ENCODE peak calls at places on chromosomes 7 and 10, in eight cellular contexts. One of them, this sample, is unnamed.

GRCh38 chr7:127792528-127793342 is 140.7 kb downstream of the SND1 start:
- DNase-seq in GM12878: no peak
- DNase-seq in uterus: no peak
- DNase-seq in tibial nerve: no peak
- DNase-seq in ovary: no peak
- DNase-seq in sigmoid colon: no peak
- DNase-seq in body of pancreas: peak
- DNase-seq in A549: peak
- DNase-seq in this sample: no peak

GRCh38 chr10:96720422-96721206 is at the start of gene PIK3AP1:
- DNase-seq in GM12878: no peak
- DNase-seq in uterus: no peak
- DNase-seq in tibial nerve: peak
- DNase-seq in ovary: peak
- DNase-seq in sigmoid colon: peak
- DNase-seq in body of pancreas: peak
- DNase-seq in A549: peak
- DNase-seq in this sample: no peak

GRCh38 chr7:41188163-41189130 is 514.4 kb downstream of the INHBA start:
- DNase-seq in GM12878: no peak
- DNase-seq in uterus: no peak
- DNase-seq in tibial nerve: no peak
- DNase-seq in ovary: no peak
- DNase-seq in sigmoid colon: no peak
- DNase-seq in body of pancreas: no peak
- DNase-seq in A549: no peak
- DNase-seq in this sample: no peak

GRCh38 chr10:66925896-66926719 is at the start of gene LRRTM3:
- DNase-seq in GM12878: peak
- DNase-seq in uterus: peak
- DNase-seq in tibial nerve: no peak
- DNase-seq in ovary: peak
- DNase-seq in sigmoid colon: peak
- DNase-seq in body of pancreas: peak
- DNase-seq in A549: peak
- DNase-seq in this sample: peak

GRCh38 chr7:55642266-55642665 is 70.0 kb upstream of the VOPP1 start:
- DNase-seq in GM12878: no peak
- DNase-seq in uterus: no peak
- DNase-seq in tibial nerve: no peak
- DNase-seq in ovary: no peak
- DNase-seq in sigmoid colon: no peak
- DNase-seq in body of pancreas: no peak
- DNase-seq in A549: no peak
- DNase-seq in this sample: no peak

GRCh38 chr10:13684813-13685511 is 98.2 kb downstream of the PRPF18 start:
- DNase-seq in GM12878: no peak
- DNase-seq in uterus: no peak
- DNase-seq in tibial nerve: no peak
- DNase-seq in ovary: no peak
- DNase-seq in sigmoid colon: no peak
- DNase-seq in body of pancreas: no peak
- DNase-seq in A549: no peak
- DNase-seq in this sample: no peak

GRCh38 chr10:11880169-11881027 is 57.2 kb downstream of the PROSER2 start:
- DNase-seq in GM12878: no peak
- DNase-seq in uterus: no peak
- DNase-seq in tibial nerve: no peak
- DNase-seq in ovary: no peak
- DNase-seq in sigmoid colon: no peak
- DNase-seq in body of pancreas: no peak
- DNase-seq in A549: no peak
- DNase-seq in this sample: no peak

GRCh38 chr7:89837515-89837914 is 316.8 kb upstream of the STEAP1 start:
- DNase-seq in GM12878: no peak
- DNase-seq in uterus: no peak
- DNase-seq in tibial nerve: no peak
- DNase-seq in ovary: no peak
- DNase-seq in sigmoid colon: no peak
- DNase-seq in body of pancreas: no peak
- DNase-seq in A549: no peak
- DNase-seq in this sample: no peak

GRCh38 chr7:127880454-127880853 is 150.8 kb downstream of the LRRC4 start:
- DNase-seq in GM12878: no peak
- DNase-seq in uterus: no peak
- DNase-seq in tibial nerve: no peak
- DNase-seq in ovary: no peak
- DNase-seq in sigmoid colon: no peak
- DNase-seq in body of pancreas: no peak
- DNase-seq in A549: no peak
- DNase-seq in this sample: no peak

GRCh38 chr7:32500922-32501341 is 5.6 kb downstream of the AVL9 start:
- DNase-seq in GM12878: no peak
- DNase-seq in uterus: no peak
- DNase-seq in tibial nerve: no peak
- DNase-seq in ovary: no peak
- DNase-seq in sigmoid colon: no peak
- DNase-seq in body of pancreas: no peak
- DNase-seq in A549: no peak
- DNase-seq in this sample: no peak

GRCh38 chr10:117441812-117442443 is 66.7 kb upstream of the PDZD8 start:
- DNase-seq in GM12878: no peak
- DNase-seq in uterus: no peak
- DNase-seq in tibial nerve: no peak
- DNase-seq in ovary: no peak
- DNase-seq in sigmoid colon: no peak
- DNase-seq in body of pancreas: no peak
- DNase-seq in A549: peak
- DNase-seq in this sample: no peak

GRCh38 chr10:89001428-89002072 is 11.0 kb downstream of the FAS start:
- DNase-seq in GM12878: no peak
- DNase-seq in uterus: no peak
- DNase-seq in tibial nerve: no peak
- DNase-seq in ovary: no peak
- DNase-seq in sigmoid colon: no peak
- DNase-seq in body of pancreas: no peak
- DNase-seq in A549: no peak
- DNase-seq in this sample: no peak

GRCh38 chr10:130568246-130568645 is 432.1 kb downstream of the GLRX3 start:
- DNase-seq in GM12878: no peak
- DNase-seq in uterus: no peak
- DNase-seq in tibial nerve: no peak
- DNase-seq in ovary: no peak
- DNase-seq in sigmoid colon: no peak
- DNase-seq in body of pancreas: no peak
- DNase-seq in A549: no peak
- DNase-seq in this sample: no peak

GRCh38 chr7:104106106-104106505 is 101.7 kb downstream of the ORC5 start:
- DNase-seq in GM12878: no peak
- DNase-seq in uterus: no peak
- DNase-seq in tibial nerve: no peak
- DNase-seq in ovary: no peak
- DNase-seq in sigmoid colon: no peak
- DNase-seq in body of pancreas: no peak
- DNase-seq in A549: no peak
- DNase-seq in this sample: no peak

GRCh38 chr10:60646966-60647796 is 131.1 kb upstream of the CDK1 start:
- DNase-seq in GM12878: peak
- DNase-seq in uterus: peak
- DNase-seq in tibial nerve: no peak
- DNase-seq in ovary: peak
- DNase-seq in sigmoid colon: no peak
- DNase-seq in body of pancreas: peak
- DNase-seq in A549: peak
- DNase-seq in this sample: peak

DNA sequence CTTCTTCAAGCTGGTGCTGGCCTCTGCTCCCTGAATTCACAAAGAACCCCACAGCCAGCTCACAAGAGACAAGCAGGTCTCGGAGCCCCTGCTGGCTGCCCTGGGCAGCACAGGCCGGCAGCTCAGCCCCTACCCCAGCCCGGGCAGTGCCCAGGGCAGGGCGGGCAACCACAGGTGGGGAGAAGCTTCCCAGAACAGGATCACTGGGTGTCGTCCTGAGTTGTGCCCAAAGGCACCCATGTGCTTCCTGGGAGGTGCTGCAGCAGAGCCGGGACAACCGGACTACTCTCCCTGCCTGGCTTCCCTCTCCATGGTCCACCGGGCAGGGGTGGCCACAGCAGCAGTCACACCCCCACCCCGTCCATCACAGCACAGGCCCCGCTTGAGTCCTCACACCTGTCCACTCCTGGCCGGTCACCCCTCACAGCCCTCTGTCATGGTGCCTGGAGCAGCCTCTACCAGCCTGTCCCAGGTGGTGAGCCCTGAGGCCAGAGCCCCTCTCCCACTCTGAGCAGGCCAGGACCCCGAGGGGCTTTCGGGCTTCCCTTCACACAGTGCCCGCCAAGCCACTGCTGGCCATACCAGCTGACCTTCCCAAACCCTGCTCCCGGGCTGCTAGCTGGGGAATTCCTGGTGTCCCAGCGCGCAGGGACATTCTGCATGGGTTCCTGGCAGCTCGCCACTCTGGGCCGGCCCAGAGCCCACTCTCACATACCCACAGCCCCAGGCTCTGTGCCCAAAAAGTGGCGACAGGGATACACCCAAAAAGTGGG is 3.1 kb downstream of the RASGEF1A start:
- DNase-seq in GM12878: no peak
- DNase-seq in uterus: no peak
- DNase-seq in tibial nerve: no peak
- DNase-seq in ovary: peak
- DNase-seq in sigmoid colon: peak
- DNase-seq in body of pancreas: peak
- DNase-seq in A549: peak
- DNase-seq in this sample: no peak
- TF ChIP-seq CTCF in GM12878: no peak
- TF ChIP-seq CTCF in uterus: no peak
- TF ChIP-seq CTCF in tibial nerve: no peak
- TF ChIP-seq CTCF in ovary: no peak
- TF ChIP-seq CTCF in sigmoid colon: no peak
- TF ChIP-seq CTCF in body of pancreas: no peak
- TF ChIP-seq CTCF in A549: peak
- TF ChIP-seq CTCF in this sample: no peak

GRCh38 chr7:47624660-47625059 is 42.7 kb upstream of the TNS3 start:
- DNase-seq in GM12878: no peak
- DNase-seq in uterus: no peak
- DNase-seq in tibial nerve: no peak
- DNase-seq in ovary: no peak
- DNase-seq in sigmoid colon: no peak
- DNase-seq in body of pancreas: no peak
- DNase-seq in A549: no peak
- DNase-seq in this sample: no peak

GRCh38 chr7:47621985-47622561 is 40.2 kb upstream of the TNS3 start:
- DNase-seq in GM12878: no peak
- DNase-seq in uterus: no peak
- DNase-seq in tibial nerve: no peak
- DNase-seq in ovary: no peak
- DNase-seq in sigmoid colon: no peak
- DNase-seq in body of pancreas: no peak
- DNase-seq in A549: no peak
- DNase-seq in this sample: no peak

GRCh38 chr7:47622586-47622945 is 40.7 kb upstream of the TNS3 start:
- DNase-seq in GM12878: no peak
- DNase-seq in uterus: no peak
- DNase-seq in tibial nerve: no peak
- DNase-seq in ovary: no peak
- DNase-seq in sigmoid colon: no peak
- DNase-seq in body of pancreas: no peak
- DNase-seq in A549: no peak
- DNase-seq in this sample: no peak

GRCh38 chr7:47621347-47621746 is 39.4 kb upstream of the TNS3 start:
- DNase-seq in GM12878: no peak
- DNase-seq in uterus: no peak
- DNase-seq in tibial nerve: no peak
- DNase-seq in ovary: no peak
- DNase-seq in sigmoid colon: no peak
- DNase-seq in body of pancreas: no peak
- DNase-seq in A549: no peak
- DNase-seq in this sample: no peak

GRCh38 chr7:47622946-47623640 is 41.2 kb upstream of the TNS3 start:
- DNase-seq in GM12878: no peak
- DNase-seq in uterus: peak
- DNase-seq in tibial nerve: no peak
- DNase-seq in ovary: peak
- DNase-seq in sigmoid colon: peak
- DNase-seq in body of pancreas: peak
- DNase-seq in A549: peak
- DNase-seq in this sample: no peak
- H3K27ac ChIP-seq in GM12878: no peak
- H3K27ac ChIP-seq in uterus: peak
- H3K27ac ChIP-seq in tibial nerve: peak
- H3K27ac ChIP-seq in ovary: peak
- H3K27ac ChIP-seq in sigmoid colon: peak
- H3K27ac ChIP-seq in body of pancreas: peak
- H3K27ac ChIP-seq in A549: peak
- H3K27ac ChIP-seq in this sample: no peak

DNA sequence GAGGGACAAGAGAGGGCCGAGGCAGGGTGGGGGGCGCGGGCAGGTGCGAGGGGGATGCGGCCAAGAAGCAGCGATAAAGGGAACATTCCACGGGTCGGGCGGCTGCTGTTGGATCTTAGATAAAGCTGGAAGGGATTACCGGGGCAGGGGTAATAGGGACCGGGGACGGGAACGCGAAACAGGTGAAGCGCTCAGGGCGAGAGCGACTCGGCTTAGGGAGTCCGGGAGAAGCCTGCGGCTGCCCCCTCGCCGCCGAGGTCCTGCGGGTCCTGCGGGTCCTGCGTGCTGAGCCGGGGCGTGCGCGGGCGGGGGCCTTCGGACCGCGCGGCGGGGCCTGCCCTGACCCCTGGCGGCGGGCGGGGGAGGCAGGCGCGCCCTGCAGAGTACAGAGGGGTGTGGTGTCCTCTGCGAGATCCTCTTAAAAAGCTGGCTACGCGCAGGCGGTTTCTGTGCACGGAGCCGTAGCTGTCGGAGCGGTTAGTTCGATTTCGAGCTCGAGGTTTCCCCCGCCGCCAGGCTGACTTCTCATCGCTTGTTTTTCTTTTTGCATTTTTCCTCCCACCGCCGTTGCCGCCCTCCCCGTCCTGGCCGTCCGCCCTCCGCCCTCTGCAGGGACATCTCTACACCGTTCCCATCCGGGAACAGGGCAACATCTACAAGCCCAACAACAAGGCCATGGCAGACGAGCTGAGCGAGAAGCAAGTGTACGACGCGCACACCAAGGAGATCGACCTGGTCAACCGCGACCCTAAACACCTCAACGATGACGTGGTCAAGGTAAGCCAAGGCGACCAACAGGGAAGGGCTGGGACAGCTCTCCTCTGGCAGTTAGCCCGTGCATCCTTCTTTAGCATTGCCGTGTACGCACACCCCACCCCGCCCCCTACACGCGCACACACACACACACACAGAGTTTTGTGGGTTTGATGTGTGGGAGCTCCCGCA is 1.3 kb downstream of the CAV1 start:
- DNase-seq in GM12878: no peak
- DNase-seq in uterus: peak
- DNase-seq in tibial nerve: peak
- DNase-seq in ovary: peak
- DNase-seq in sigmoid colon: peak
- DNase-seq in body of pancreas: peak
- DNase-seq in A549: peak
- DNase-seq in this sample: peak
- TF ChIP-seq POLR2A in GM12878: no peak
- TF ChIP-seq POLR2A in uterus: peak
- TF ChIP-seq POLR2A in tibial nerve: peak
- TF ChIP-seq POLR2A in ovary: no peak
- TF ChIP-seq POLR2A in sigmoid colon: no peak
- TF ChIP-seq POLR2A in body of pancreas: no peak
- TF ChIP-seq POLR2A in A549: peak
- TF ChIP-seq POLR2A in this sample: peak

GRCh38 chr7:150420987-150421674 is 29.3 kb upstream of the GIMAP8 start:
- DNase-seq in GM12878: no peak
- DNase-seq in uterus: peak
- DNase-seq in tibial nerve: peak
- DNase-seq in ovary: peak
- DNase-seq in sigmoid colon: peak
- DNase-seq in body of pancreas: peak
- DNase-seq in A549: peak
- DNase-seq in this sample: peak
- TF ChIP-seq CTCF in GM12878: peak
- TF ChIP-seq CTCF in uterus: peak
- TF ChIP-seq CTCF in tibial nerve: peak
- TF ChIP-seq CTCF in ovary: peak
- TF ChIP-seq CTCF in sigmoid colon: peak
- TF ChIP-seq CTCF in body of pancreas: peak
- TF ChIP-seq CTCF in A549: peak
- TF ChIP-seq CTCF in this sample: peak

This sample was measured in prostate gland.